ENCODE peak calls at places on chromosomes 16 and 17, in six cellular contexts. A, O, M, J, T and E are unnamed samples.
A peak's percentile ranks its signal among the peaks of the same experiment; 100 is the strongest.

GRCh38 chr17:65537343-65537844 is 24.1 kb downstream of the AXIN2 start:
- DNase-seq in A (no peak), O (no peak), J (no peak), M (no peak), T (no peak), E (no peak)

GRCh38 chr17:2959371-2960130 is 103.9 kb downstream of the OR1D5 start:
- DNase-seq in T (no peak), M (no peak), A (peak; percentile 40), O (no peak), J (no peak), E (peak; percentile 56)

GRCh38 chr16:57938936-57939871 is 31.7 kb downstream of the CNGB1 start:
- DNase-seq in O (no peak), A (no peak), T (no peak), M (peak; percentile 78), J (peak; percentile 80), E (peak; percentile 79)

GRCh38 chr16:69399361-69399760 is 13.6 kb upstream of the TERF2 start:
- DNase-seq in O (no peak), A (no peak), T (no peak), M (no peak), J (no peak), E (no peak)

GRCh38 chr17:10019941-10020403 is 114.9 kb upstream of the RCVRN start:
- DNase-seq in T (no peak), O (no peak), J (no peak), A (no peak), M (no peak), E (no peak)

GRCh38 chr16:26697826-26698225 is 368.9 kb upstream of the C16orf82 start:
- DNase-seq in T (no peak), A (no peak), M (no peak), O (no peak), J (no peak), E (no peak)

GRCh38 chr17:79414063-79414462 is 196.8 kb downstream of the RBFOX3 start:
- DNase-seq in J (no peak), T (no peak), O (no peak), A (no peak), M (no peak), E (no peak)

GRCh38 chr17:39701012-39701783 is 1.3 kb downstream of the ERBB2 start:
- DNase-seq in A (no peak), J (no peak), M (no peak), T (no peak), O (no peak), E (no peak)

GRCh38 chr17:44473367-44473766 is 29.8 kb downstream of the GPATCH8 start:
- DNase-seq in J (no peak), T (no peak), A (no peak), M (no peak), O (no peak), E (no peak)

GRCh38 chr16:13098536-13098935 is 197.1 kb downstream of the SHISA9 start:
- DNase-seq in J (no peak), A (no peak), M (no peak), T (no peak), O (no peak), E (no peak)

GRCh38 chr17:47959825-47960655 is 2.4 kb upstream of the PRR15L start:
- DNase-seq in A (no peak), J (no peak), T (no peak), O (no peak), M (no peak), E (no peak)

GRCh38 chr16:4604401-4604800 is 10.3 kb downstream of the UBALD1 start:
- DNase-seq in M (no peak), A (no peak), T (no peak), J (no peak), O (no peak), E (no peak)

GRCh38 chr17:34024303-34025178 is 230.5 kb upstream of the CCL2 start:
- DNase-seq in J (no peak), O (no peak), A (no peak), T (no peak), M (no peak), E (no peak)
- H3K4me3 ChIP-seq in J (no peak overlapping the region), O (no peak overlapping the region), A (no peak overlapping the region), T (no peak overlapping the region), M (no peak overlapping the region), E (no peak overlapping the region)

GRCh38 chr16:85029413-85029794 is 1.8 kb downstream of the KIAA0513 start:
- DNase-seq in O (no peak), A (no peak), J (no peak), M (no peak), T (peak; percentile 17), E (no peak)
- H3K4me3 ChIP-seq in O (no peak overlapping the region), A (peak overlapping the region; percentile 93), J (peak overlapping the region; percentile 86), M (peak overlapping the region; percentile 86), T (peak overlapping the region; percentile 65), E (no peak overlapping the region)

DNA sequence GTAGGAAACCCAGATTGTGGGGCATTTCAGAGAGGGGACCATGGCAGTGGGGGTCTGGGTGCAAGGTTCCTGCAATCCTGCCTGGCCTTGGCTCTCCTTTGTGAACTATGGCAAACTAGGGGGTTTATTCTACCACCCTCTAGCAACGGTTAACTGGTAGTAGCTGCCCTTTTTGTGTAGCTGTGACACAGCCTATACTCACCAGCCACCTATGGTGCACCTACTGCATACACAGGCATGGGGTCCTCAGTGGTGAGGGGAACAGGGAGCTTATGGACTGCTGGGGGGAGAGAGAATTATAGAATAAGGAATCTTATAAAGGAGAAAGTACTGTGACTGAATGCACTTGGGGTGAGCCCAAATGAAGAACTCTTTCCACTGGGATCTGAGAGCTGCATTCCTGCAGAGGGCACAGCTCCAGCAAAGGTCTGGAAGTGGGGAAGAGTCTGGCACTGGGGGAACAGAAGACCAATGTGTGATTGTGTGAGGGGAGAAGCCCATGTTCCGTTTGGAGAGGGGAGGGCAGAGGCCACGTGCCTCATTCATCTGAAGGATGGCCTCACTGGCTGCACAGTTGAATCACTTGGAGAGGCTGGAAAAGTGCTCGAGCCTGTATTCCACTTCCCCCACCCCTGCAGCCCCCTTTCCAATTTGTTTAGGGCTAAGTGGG is 2.1 kb downstream of the MT1X start:
- DNase-seq in T (no peak), J (no peak), M (no peak), O (no peak), A (no peak), E (no peak)
- H3K4me3 ChIP-seq in T (no peak overlapping the region), J (peak overlapping the region; percentile 80), M (no peak overlapping the region), O (no peak overlapping the region), A (peak overlapping the region; percentile 85), E (peak overlapping the region; percentile 92)

GRCh38 chr17:70169707-70170597 is 620 bp downstream of the KCNJ2 start:
- DNase-seq in O (no peak), J (peak; percentile 21), T (no peak), M (no peak), A (no peak), E (no peak)
- H3K4me3 ChIP-seq in O (peak overlapping the region; percentile 67), J (peak overlapping the region; percentile 86), T (peak overlapping the region; percentile 61), M (peak overlapping the region; percentile 83), A (peak overlapping the region; percentile 76), E (peak overlapping the region; percentile 35)

GRCh38 chr17:35088647-35088910 is 25.1 kb upstream of the RFFL start:
- DNase-seq in T (no peak), O (no peak), J (no peak), A (no peak), M (no peak), E (peak; percentile 31)
- H3K4me3 ChIP-seq in T (peak overlapping the region; percentile 74), O (peak overlapping the region; percentile 72), J (peak overlapping the region; percentile 91), A (peak overlapping the region; percentile 85), M (peak overlapping the region; percentile 94), E (peak overlapping the region; percentile 85)

DNA sequence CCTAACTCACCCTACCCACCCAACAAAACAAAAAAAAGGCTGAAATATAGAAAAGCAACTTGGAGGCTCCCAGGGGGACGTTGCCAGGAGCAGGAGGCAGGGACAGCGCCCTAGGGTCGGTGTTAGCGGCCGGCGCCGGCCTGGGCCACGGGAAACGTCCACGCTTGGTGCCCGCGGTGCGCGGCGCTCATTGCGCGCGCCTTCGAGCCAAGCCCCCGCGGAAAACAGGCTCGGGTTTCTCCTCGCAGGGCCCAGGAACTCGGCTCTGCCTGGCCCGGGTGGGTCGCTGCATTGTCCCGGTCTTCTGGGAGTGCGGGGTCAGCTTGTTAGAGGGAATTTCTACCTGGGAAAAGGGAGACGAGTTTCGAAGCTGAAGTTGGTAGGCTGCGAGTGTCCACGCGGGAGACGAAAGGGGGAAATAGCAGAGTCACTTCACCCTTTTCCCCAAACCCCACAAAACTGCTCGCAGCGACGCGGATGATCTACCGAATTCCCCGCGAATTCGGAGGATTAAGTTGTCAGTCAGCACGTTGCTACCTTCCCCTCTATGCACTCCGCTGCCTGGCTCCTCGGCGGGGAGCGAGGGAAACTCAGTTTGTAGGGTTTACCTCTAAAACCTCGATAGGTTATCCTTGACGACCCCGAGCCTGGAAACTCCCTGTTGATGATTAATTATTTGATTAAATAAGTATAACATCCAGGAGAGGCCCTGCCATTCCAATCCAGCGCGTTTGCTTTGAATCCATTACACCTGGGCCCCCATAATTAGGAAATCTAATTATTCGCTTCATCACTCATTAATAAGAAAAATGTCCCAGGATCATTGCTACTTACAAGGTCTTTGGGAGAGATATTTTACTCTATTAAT is 751 bp upstream of the FOXC2 start:
- DNase-seq in O (no peak), A (peak; percentile 65), J (no peak), T (no peak), M (no peak), E (no peak)
- H3K4me3 ChIP-seq in O (peak overlapping the region; percentile 63), A (peak overlapping the region; percentile 79), J (peak overlapping the region; percentile 69), T (no peak overlapping the region), M (peak overlapping the region; percentile 62), E (no peak overlapping the region)

GRCh38 chr17:31391496-31391949 is at the start of gene RAB11FIP4:
- DNase-seq in J (no peak), M (no peak), T (no peak), A (no peak), O (no peak), E (peak; percentile 5)
- H3K4me3 ChIP-seq in J (peak within 1 kb of the TSS; percentile 66), M (peak within 1 kb of the TSS; percentile 49), T (no peak within 1 kb of the TSS), A (peak within 1 kb of the TSS; percentile 51), O (peak within 1 kb of the TSS; percentile 5), E (peak within 1 kb of the TSS; percentile 7)